ENCODE peak calls at places on chromosomes 2 and 18, in seven cellular contexts. L is A549, I is GM23338, G is astrocyte of the spinal cord, Y is SK-N-SH, Q is RWPE1, B is AG09309. N is an unnamed sample.

GRCh38 chr2:162327134-162327769 is 8.8 kb upstream of the IFIH1 start:
- DNase-seq in L (no peak), B (no peak), I (peak), G (no peak), Y (no peak), Q (no peak), N (no peak)

GRCh38 chr18:61581578-61582204 is 248.5 kb downstream of the CDH20 start:
- DNase-seq in G (peak), B (no peak), Y (peak), I (peak), Q (peak), L (peak), N (no peak)

GRCh38 chr2:159785195-159785594 is 12.8 kb downstream of the CD302 start:
- DNase-seq in Q (no peak), L (no peak), Y (no peak), I (no peak), B (no peak), G (no peak), N (no peak)

GRCh38 chr2:236641051-236641450 is 71.4 kb downstream of the ACKR3 start:
- DNase-seq in G (no peak), Q (no peak), Y (no peak), I (no peak), B (no peak), L (no peak), N (no peak)

GRCh38 chr18:64707052-64707451 is 558.2 kb upstream of the LINC00305 start:
- DNase-seq in G (no peak), Y (no peak), Q (no peak), I (no peak), B (no peak), L (no peak), N (no peak)

GRCh38 chr2:42328148-42328833 is 32.7 kb downstream of the COX7A2L start:
- DNase-seq in Q (no peak), G (peak), Y (no peak), I (peak), L (peak), B (peak), N (no peak)

GRCh38 chr2:188580738-188581137 is 289.1 kb downstream of the GULP1 start:
- DNase-seq in G (no peak), L (no peak), Q (no peak), Y (no peak), I (no peak), B (no peak), N (no peak)

GRCh38 chr2:98713332-98714015 is 17.5 kb downstream of the MGAT4A start:
- DNase-seq in Q (no peak), L (no peak), G (no peak), I (no peak), Y (no peak), B (no peak), N (no peak)

GRCh38 chr2:174919886-174920595 is 85.1 kb downstream of the CHN1 start:
- DNase-seq in Q (no peak), L (no peak), B (no peak), Y (no peak), I (no peak), G (no peak), N (no peak)

GRCh38 chr2:85259101-85259590 is 68.6 kb downstream of the TGOLN2 start:
- DNase-seq in G (peak), Q (no peak), I (peak), L (no peak), B (peak), Y (no peak), N (no peak)

GRCh38 chr2:231526341-231527090 is 3.7 kb downstream of the NMUR1 start:
- DNase-seq in B (no peak), Y (no peak), G (no peak), Q (no peak), I (no peak), L (no peak), N (no peak)

GRCh38 chr2:10489842-10490555 is 41.9 kb upstream of the ODC1 start:
- DNase-seq in Q (no peak), G (no peak), Y (no peak), L (no peak), I (no peak), B (no peak), N (no peak)

GRCh38 chr2:96241901-96242611 is 23.7 kb downstream of the TMEM127 start:
- DNase-seq in I (peak), Q (peak), Y (no peak), G (peak), B (peak), L (no peak), N (no peak)
- TF ChIP-seq CTCF in I (no peak), Q (no peak), Y (no peak), G (no peak), B (no peak), L (no peak), N (no peak)

DNA sequence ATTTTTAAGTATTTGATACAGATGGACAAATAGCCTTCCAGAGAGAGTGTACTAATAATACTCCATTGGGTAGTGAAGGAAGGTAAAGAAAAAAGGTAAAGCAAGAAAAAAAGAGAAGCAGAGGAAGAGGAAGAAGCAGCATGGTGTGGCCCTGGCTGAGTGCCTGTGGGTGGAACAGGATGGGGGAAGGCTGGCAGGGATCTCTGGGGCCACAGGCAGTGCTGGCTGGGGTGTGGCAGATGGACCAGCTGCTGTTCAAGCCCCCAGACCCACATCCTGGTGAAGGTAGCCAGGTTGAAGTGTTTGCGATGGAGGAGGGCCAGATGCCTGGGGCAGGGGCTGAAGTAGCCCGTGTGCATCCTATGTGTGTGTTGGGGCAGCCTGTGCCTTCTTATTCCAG is 79.0 kb downstream of the DYSF start:
- DNase-seq in B (no peak), I (no peak), Q (no peak), Y (no peak), G (no peak), L (no peak), N (no peak)
- TF ChIP-seq CTCF in B (no peak), I (no peak), Q (no peak), Y (no peak), G (no peak), L (no peak), N (no peak)

GRCh38 chr18:9835796-9836195 is 50.0 kb upstream of the TXNDC2 start:
- DNase-seq in Y (peak), G (peak), Q (no peak), I (no peak), B (no peak), L (no peak), N (no peak)
- TF ChIP-seq CTCF in Y (no peak), G (no peak), Q (no peak), I (no peak), B (no peak), L (no peak), N (no peak)

GRCh38 chr2:80256396-80257167 is 48.0 kb downstream of the LRRTM1 start:
- DNase-seq in G (no peak), L (peak), Y (peak), B (no peak), Q (peak), I (peak), N (no peak)
- TF ChIP-seq CTCF in G (no peak), L (no peak), Y (peak), B (peak), Q (no peak), I (peak), N (peak)

DNA sequence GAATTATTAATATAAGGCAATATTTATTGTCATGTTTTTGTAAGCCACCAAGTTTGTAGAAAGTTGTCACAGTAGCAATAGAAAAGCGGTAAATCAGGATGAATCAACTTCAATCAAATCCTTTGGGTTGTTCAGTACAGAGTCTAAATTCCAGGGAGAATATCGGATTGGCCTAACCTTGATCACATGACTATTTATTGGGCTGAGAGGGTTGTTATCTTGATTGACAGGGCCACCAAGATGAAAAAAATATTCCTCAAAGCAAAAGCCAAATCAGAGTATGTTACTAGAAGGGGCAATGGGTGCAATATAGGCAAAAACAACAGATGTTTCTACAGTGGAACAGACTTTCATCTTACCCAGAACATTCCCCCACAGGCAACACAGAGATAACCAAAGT is 270.0 kb downstream of the METTL4 start:
- DNase-seq in Q (no peak), L (no peak), G (no peak), B (no peak), I (no peak), Y (no peak), N (no peak)
- TF ChIP-seq CTCF in Q (no peak), L (no peak), G (no peak), B (no peak), I (no peak), Y (no peak), N (no peak)

GRCh38 chr2:209160800-209161588 is 262.9 kb upstream of the MAP2 start:
- DNase-seq in B (no peak), I (peak), Y (no peak), G (no peak), L (no peak), Q (no peak), N (no peak)
- TF ChIP-seq CTCF in B (no peak), I (peak), Y (no peak), G (no peak), L (no peak), Q (no peak), N (no peak)

GRCh38 chr18:48022021-48022420 is 91.6 kb upstream of the SMAD2 start:
- DNase-seq in B (no peak), G (no peak), L (no peak), Y (no peak), I (no peak), Q (no peak), N (no peak)

GRCh38 chr18:48024891-48025660 is 94.6 kb upstream of the SMAD2 start:
- DNase-seq in L (no peak), Y (no peak), G (no peak), Q (no peak), I (no peak), B (no peak), N (no peak)

GRCh38 chr18:48022531-48023330 is 92.3 kb upstream of the SMAD2 start:
- DNase-seq in L (peak), B (peak), I (peak), Y (peak), Q (peak), G (peak), N (no peak)

GRCh38 chr18:48024009-48024512 is 93.6 kb upstream of the SMAD2 start:
- DNase-seq in L (no peak), B (no peak), G (no peak), I (no peak), Q (no peak), Y (no peak), N (no peak)

GRCh38 chr18:48023334-48024008 is 93.0 kb upstream of the SMAD2 start:
- DNase-seq in Q (peak), I (peak), L (peak), Y (peak), G (peak), B (no peak), N (peak)
- TF ChIP-seq CTCF in Q (peak), I (peak), L (peak), Y (peak), G (peak), B (peak), N (peak)

DNA sequence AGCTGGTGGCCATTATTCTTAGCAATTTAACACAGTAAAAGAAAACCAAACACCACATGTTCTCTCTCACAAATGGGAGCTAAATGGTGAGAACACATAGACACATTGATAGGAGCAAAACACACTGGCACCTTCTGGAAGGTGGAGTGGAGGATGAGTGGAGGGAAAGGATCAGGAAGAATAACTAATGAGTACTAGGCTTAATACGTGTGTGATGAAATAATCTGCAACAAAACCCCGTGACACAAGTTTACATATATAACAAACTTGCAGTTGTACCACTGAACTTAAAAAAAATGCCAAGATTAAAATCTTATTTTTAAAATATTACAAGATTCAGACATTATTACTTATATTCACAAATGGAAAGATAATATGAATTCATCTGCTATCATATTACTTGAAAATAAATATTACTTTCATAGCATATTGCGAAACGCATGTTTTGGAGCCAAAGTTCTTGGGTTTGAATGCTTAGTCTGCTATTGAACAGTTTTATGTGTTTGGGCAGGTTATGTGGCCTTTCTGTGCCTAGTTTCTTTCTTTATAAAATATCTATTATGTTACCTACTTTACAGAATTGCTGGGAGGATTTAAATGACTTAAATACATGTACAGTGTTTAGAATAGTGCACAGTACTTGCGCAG is 20.5 kb downstream of the ANKRD62 start:
- DNase-seq in L (no peak), G (no peak), Q (no peak), I (no peak), B (no peak), Y (no peak), N (no peak)
- TF ChIP-seq CTCF in L (no peak), G (no peak), Q (no peak), I (no peak), B (no peak), Y (no peak), N (no peak)

GRCh38 chr2:197189770-197190434 is 120.7 kb downstream of the ANKRD44 start:
- DNase-seq in G (no peak), L (no peak), B (no peak), Y (no peak), Q (no peak), I (peak), N (no peak)

GRCh38 chr2:197191948-197192338 is 118.6 kb downstream of the ANKRD44 start:
- DNase-seq in Y (no peak), G (no peak), Q (no peak), B (no peak), I (no peak), L (no peak), N (no peak)

GRCh38 chr2:197196737-197197136 is 113.8 kb downstream of the ANKRD44 start:
- DNase-seq in I (no peak), Y (no peak), B (no peak), L (no peak), G (no peak), Q (no peak), N (no peak)

GRCh38 chr2:197195591-197195990 is 115.0 kb downstream of the ANKRD44 start:
- DNase-seq in I (no peak), G (no peak), L (no peak), Y (no peak), Q (no peak), B (no peak), N (no peak)

GRCh38 chr2:197191177-197191947 is 119.2 kb downstream of the ANKRD44 start:
- DNase-seq in Y (peak), G (peak), Q (peak), I (peak), B (no peak), L (peak), N (no peak)
- TF ChIP-seq CTCF in Y (peak), G (peak), Q (peak), I (peak), B (peak), L (peak), N (peak)

DNA sequence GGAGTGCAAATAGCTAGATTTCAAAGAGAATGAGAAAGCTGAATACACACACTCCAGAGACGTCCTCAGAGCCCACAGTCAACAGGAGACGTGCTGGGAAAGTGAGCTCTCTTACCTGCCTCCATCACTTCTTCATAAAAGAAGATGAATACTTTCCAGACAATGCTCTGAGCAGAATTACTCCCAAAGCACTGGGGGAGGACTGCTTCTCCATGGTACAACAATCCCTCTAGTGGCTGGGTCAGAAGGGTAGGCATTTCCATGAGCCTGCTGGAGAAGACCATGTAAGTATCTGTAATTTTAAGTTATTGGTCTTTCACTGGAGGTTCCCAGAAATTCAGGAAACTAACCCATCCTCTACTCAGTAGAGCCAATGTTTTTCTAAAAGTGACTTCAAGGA is 190.3 kb downstream of the RBM43 start:
- DNase-seq in G (peak), Q (no peak), L (peak), I (peak), Y (no peak), B (peak), N (no peak)
- TF ChIP-seq CTCF in G (peak), Q (no peak), L (peak), I (peak), Y (peak), B (peak), N (peak)